ENCODE peak calls at places on chromosome 22, in nine cellular contexts. D, W, B, U, S, L, Z, O and M are unnamed samples.

GRCh38 chr22:40401532-40401931 is 31.1 kb downstream of the SGSM3 start:
- DNase-seq in D (peak), W (peak), B (peak), U (no peak), S (no peak), L (no peak), Z (no peak), O (no peak), M (peak)

GRCh38 chr22:36808611-36809344 is 8.1 kb downstream of the PVALB start:
- DNase-seq in D (peak), W (no peak), B (no peak), U (no peak), S (no peak), L (no peak), Z (no peak), O (no peak), M (no peak)

GRCh38 chr22:37400719-37401118 is 26.6 kb downstream of the ELFN2 start:
- DNase-seq in D (no peak), W (no peak), B (no peak), U (no peak), S (no peak), L (no peak), Z (no peak), O (no peak), M (no peak)

GRCh38 chr22:47030881-47031627 is 268.6 kb downstream of the TBC1D22A start:
- DNase-seq in D (no peak), W (no peak), B (peak), U (no peak), S (no peak), L (no peak), Z (no peak), O (peak), M (no peak)

GRCh38 chr22:23579870-23580585 is at the start of gene IGLL1:
- DNase-seq in D (no peak), W (no peak), B (no peak), U (no peak), S (no peak), L (no peak), Z (no peak), O (no peak), M (no peak)

GRCh38 chr22:36965716-36966115 is 52.3 kb downstream of the CSF2RB start:
- DNase-seq in D (no peak), W (no peak), B (no peak), U (no peak), S (no peak), L (no peak), Z (no peak), O (no peak), M (no peak)

GRCh38 chr22:30332994-30333706 is 6.4 kb upstream of the TBC1D10A start:
- DNase-seq in D (no peak), W (no peak), B (no peak), U (no peak), S (no peak), L (no peak), Z (no peak), O (no peak), M (no peak)

GRCh38 chr22:32203181-32204105 is 1.4 kb downstream of the RFPL2 start:
- DNase-seq in D (no peak), W (no peak), B (no peak), U (no peak), S (peak), L (no peak), Z (no peak), O (no peak), M (no peak)

GRCh38 chr22:31081963-31082605 is 966 bp downstream of the SMTN start:
- DNase-seq in D (no peak), W (no peak), B (no peak), U (no peak), S (no peak), L (no peak), Z (no peak), O (no peak), M (no peak)

GRCh38 chr22:41288245-41288946 is 2.4 kb upstream of the RANGAP1 start:
- DNase-seq in D (no peak), W (no peak), B (no peak), U (peak), S (peak), L (peak), Z (peak), O (peak), M (no peak)

GRCh38 chr22:33853200-33854097 is 66.8 kb downstream of the LARGE1 start:
- DNase-seq in D (peak), W (no peak), B (peak), U (no peak), S (peak), L (peak), Z (peak), O (peak), M (no peak)

GRCh38 chr22:44129614-44129976 is 51.1 kb upstream of the PARVG start:
- DNase-seq in D (no peak), W (no peak), B (no peak), U (no peak), S (no peak), L (no peak), Z (peak), O (no peak), M (no peak)

GRCh38 chr22:25514436-25514835 is 50.0 kb upstream of the GRK3 start:
- DNase-seq in D (no peak), W (no peak), B (no peak), U (peak), S (no peak), L (no peak), Z (no peak), O (no peak), M (no peak)

GRCh38 chr22:23742505-23743264 is 8.2 kb downstream of the ZNF70 start:
- DNase-seq in D (no peak), W (no peak), B (no peak), U (no peak), S (no peak), L (no peak), Z (no peak), O (no peak), M (no peak)

GRCh38 chr22:42757475-42757874 is 36.8 kb upstream of the A4GALT start:
- DNase-seq in D (no peak), W (no peak), B (no peak), U (no peak), S (no peak), L (no peak), Z (peak), O (no peak), M (no peak)